ENCODE peak calls at places on chromosomes 3 and 15, in seven cellular contexts. P is GM12891, M is stomach, E is A549, U is NB4, G is right lobe of liver, H is Peyer's patch. F is an unnamed sample.
A peak's percentile ranks its signal among the peaks of the same experiment; 100 is the strongest.

GRCh38 chr15:65394936-65395335 is 17.1 kb upstream of the IGDCC3 start:
- DNase-seq in U (no peak), P (no peak), E (no peak), M (no peak), H (no peak), G (no peak), F (no peak)

GRCh38 chr3:16897254-16897926 is 12.6 kb downstream of the PLCL2 start:
- DNase-seq in P (peak; percentile 12), G (no peak), U (no peak), M (no peak), H (peak; percentile 74), E (no peak), F (no peak)

GRCh38 chr3:193771736-193772135 is 178.7 kb downstream of the OPA1 start:
- DNase-seq in G (no peak), H (no peak), U (no peak), P (no peak), E (no peak), M (no peak), F (no peak)

GRCh38 chr15:63941698-63942465 is 104.4 kb downstream of the DAPK2 start:
- DNase-seq in P (no peak), M (no peak), U (no peak), E (no peak), G (peak; percentile 35), H (peak; percentile 16), F (no peak)

GRCh38 chr3:172021165-172021564 is 18.2 kb upstream of the FNDC3B start:
- DNase-seq in G (no peak), E (no peak), H (no peak), M (no peak), P (no peak), U (no peak), F (no peak)

GRCh38 chr15:70141376-70142071 is 43.8 kb upstream of the TLE3 start:
- DNase-seq in U (peak; percentile 35), M (no peak), E (no peak), P (no peak), G (no peak), H (no peak), F (no peak)

GRCh38 chr3:127050733-127051132 is 67.8 kb downstream of the PLXNA1 start:
- DNase-seq in E (no peak), U (no peak), P (no peak), H (peak; percentile 18), G (peak; percentile 18), M (no peak), F (no peak)

GRCh38 chr3:172040078-172040975 is 949 bp downstream of the FNDC3B start:
- DNase-seq in M (peak; percentile 87), U (peak; percentile 70), E (peak; percentile 51), P (peak; percentile 43), G (peak; percentile 91), H (peak; percentile 82), F (peak; percentile 65)

GRCh38 chr3:57985977-57986246 is 22.3 kb upstream of the FLNB start:
- DNase-seq in P (no peak), E (no peak), U (no peak), M (no peak), H (no peak), G (no peak), F (no peak)

GRCh38 chr15:50452927-50453326 is 28.7 kb downstream of the USP8 start:
- DNase-seq in M (no peak), H (no peak), U (peak; percentile 7), G (no peak), P (no peak), E (no peak), F (no peak)

GRCh38 chr3:127825764-127826163 is 3.4 kb upstream of the MGLL start:
- DNase-seq in H (no peak), M (no peak), E (no peak), U (no peak), G (no peak), P (no peak), F (no peak)

DNA sequence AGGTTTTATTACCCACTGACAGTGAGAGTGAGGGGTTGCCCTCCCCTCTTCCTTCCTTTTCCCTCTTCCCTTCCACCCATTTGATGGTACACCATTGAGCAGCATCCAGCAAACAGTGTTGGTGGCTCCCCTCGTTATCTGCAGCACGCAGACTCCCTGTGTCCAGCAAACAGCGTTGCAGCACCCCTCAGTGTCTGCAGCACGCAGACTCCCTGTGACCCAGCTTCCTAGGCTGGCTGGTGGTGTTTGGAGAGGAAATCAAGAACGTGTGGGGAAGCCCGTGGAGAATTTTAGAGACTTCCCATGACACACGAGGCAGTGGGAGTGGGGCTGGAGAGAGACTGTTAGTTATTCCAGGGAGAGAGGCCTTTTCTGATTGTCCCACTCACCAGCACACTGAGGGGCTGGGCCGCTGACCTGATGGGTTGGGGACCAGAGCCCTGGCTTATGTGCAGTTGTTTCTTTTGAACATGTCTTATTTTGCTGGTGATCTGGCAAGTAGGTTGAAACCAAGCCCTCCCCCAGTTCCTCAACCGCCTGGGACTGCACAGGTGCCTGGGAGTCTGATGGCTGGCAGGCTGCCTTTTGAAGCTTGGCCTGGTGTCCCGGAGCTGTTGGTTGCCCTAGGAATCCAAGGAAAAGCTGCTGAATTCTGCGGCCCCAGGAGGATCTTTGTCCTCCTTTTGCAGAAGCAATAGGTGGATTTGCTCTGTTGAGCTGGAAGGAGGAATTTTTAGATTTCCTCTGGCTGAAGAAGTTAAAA is 18.9 kb downstream of the APBA2 start:
- DNase-seq in G (peak; percentile 22), M (peak; percentile 13), E (no peak), H (peak; percentile 14), P (no peak), U (no peak), F (peak; percentile 79)
- TF ChIP-seq POLR2A in G (no peak), M (no peak), E (no peak), H (no peak), P (no peak), U (no peak), F (no peak)

GRCh38 chr3:72448375-72448823 is 399.8 kb downstream of the SHQ1 start:
- DNase-seq in G (no peak), E (no peak), P (no peak), M (no peak), U (peak; percentile 7), H (peak; percentile 52), F (peak; percentile 46)

GRCh38 chr3:72445827-72446405 is 402.3 kb downstream of the SHQ1 start:
- DNase-seq in M (no peak), U (peak; percentile 19), P (no peak), E (no peak), H (no peak), G (no peak), F (peak; percentile 69)

GRCh38 chr3:72448858-72449257 is 399.4 kb downstream of the SHQ1 start:
- DNase-seq in P (no peak), E (no peak), U (peak; percentile 67), M (no peak), G (no peak), H (no peak), F (peak; percentile 43)

GRCh38 chr3:72446406-72447058 is 401.7 kb downstream of the SHQ1 start:
- DNase-seq in P (no peak), E (no peak), M (peak; percentile 27), G (no peak), U (no peak), H (no peak), F (peak; percentile 77)

GRCh38 chr3:72447059-72447946 is 400.9 kb downstream of the SHQ1 start:
- DNase-seq in H (peak; percentile 96), U (peak; percentile 88), M (peak; percentile 95), G (peak; percentile 94), P (peak; percentile 85), E (peak; percentile 66), F (peak; percentile 97)
- TF ChIP-seq POLR2A in H (no peak), U (peak; percentile 43), M (no peak), G (peak; percentile 71), P (no peak), E (peak; percentile 61), F (peak; percentile 11)

GRCh38 chr3:133825969-133826727 is 20.5 kb downstream of the SRPRB start:
- DNase-seq in E (no peak), G (no peak), H (no peak), P (no peak), U (no peak), M (no peak), F (no peak)

GRCh38 chr3:133824961-133825485 is 19.4 kb downstream of the SRPRB start:
- DNase-seq in P (no peak), E (no peak), H (no peak), U (no peak), M (no peak), G (no peak), F (no peak)

GRCh38 chr3:133821767-133822638 is 16.4 kb downstream of the SRPRB start:
- DNase-seq in G (peak; percentile 70), H (peak; percentile 25), U (no peak), M (peak; percentile 88), E (no peak), P (no peak), F (no peak)

GRCh38 chr3:133820129-133820528 is 14.5 kb downstream of the SRPRB start:
- DNase-seq in P (no peak), H (no peak), U (no peak), G (no peak), E (no peak), M (no peak), F (no peak)

GRCh38 chr3:133820889-133821675 is 15.5 kb downstream of the SRPRB start:
- DNase-seq in H (no peak), P (no peak), U (no peak), G (no peak), M (no peak), E (no peak), F (no peak)
- TF ChIP-seq POLR2A in H (no peak), P (peak; percentile 19), U (no peak), G (no peak), M (no peak), E (no peak), F (no peak)

GRCh38 chr15:77494073-77494472 is 73.4 kb downstream of the HMG20A start:
- DNase-seq in H (no peak), G (no peak), E (no peak), U (no peak), M (no peak), P (no peak), F (no peak)

GRCh38 chr15:77496710-77497107 is 76.0 kb downstream of the HMG20A start:
- DNase-seq in G (peak; percentile 87), M (peak; percentile 80), P (peak; percentile 53), H (peak; percentile 86), E (peak; percentile 89), U (peak; percentile 87), F (peak; percentile 76)

GRCh38 chr15:77497108-77497737 is 76.5 kb downstream of the HMG20A start:
- DNase-seq in U (no peak), M (peak; percentile 41), H (no peak), G (no peak), P (no peak), E (no peak), F (no peak)

GRCh38 chr15:77497942-77498361 is 77.3 kb downstream of the HMG20A start:
- DNase-seq in G (no peak), E (no peak), H (no peak), U (no peak), M (no peak), P (no peak), F (no peak)

DNA sequence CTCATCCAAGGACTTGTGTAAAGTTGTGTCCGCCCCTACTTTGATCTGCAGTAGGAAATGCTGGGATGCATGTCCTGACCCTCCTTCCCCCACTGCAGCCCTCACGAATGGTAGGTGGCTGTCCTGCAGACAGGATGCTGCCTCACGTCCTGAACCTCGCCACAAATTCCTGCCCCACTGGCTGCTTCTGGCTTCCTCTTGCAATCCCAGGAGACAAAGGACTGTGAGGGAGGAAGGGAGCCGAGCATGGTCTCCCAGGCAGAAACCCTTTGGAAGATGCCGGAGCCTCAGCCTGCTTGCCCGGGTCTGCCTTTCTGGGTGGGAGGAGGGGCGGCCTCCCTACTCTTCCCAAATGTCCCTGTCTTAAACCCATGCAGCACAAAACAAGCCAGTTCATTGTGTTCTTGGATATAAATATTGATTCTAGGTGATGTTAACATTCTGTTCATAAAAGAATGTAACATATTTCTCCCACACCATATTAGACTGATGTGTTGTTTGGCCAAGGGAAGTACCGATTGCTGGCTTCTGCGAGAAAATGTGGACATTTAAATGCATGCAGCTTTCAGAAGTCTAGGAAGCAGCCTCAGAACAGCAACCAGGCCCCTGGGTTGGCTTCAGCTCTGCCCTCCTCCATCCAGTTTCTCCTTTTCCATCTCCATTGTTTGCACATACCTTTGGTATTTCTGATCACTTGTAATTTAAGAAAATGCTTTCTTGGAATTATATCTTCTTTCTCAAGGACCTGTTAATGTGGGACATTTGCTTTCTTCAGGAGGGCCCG is 75.3 kb downstream of the HMG20A start:
- DNase-seq in G (no peak), H (no peak), U (no peak), E (no peak), M (no peak), P (no peak), F (no peak)
- TF ChIP-seq POLR2A in G (no peak), H (no peak), U (no peak), E (no peak), M (no peak), P (no peak), F (no peak)